ENCODE peak calls at places on chromosome 4, in six cellular contexts. One of them, this sample, is unnamed.
A peak's percentile ranks its signal among the peaks of the same experiment; 100 is the strongest.

GRCh38 chr4:78864405-78865024 is 74.7 kb downstream of the PAQR3 start:
- DNase-seq in T-helper 17 cell: no peak
- DNase-seq in heart left ventricle: no peak
- DNase-seq in ovary: no peak
- DNase-seq in GM03348: peak; percentile 54
- DNase-seq in CD14-positive monocyte: no peak
- DNase-seq in this sample: no peak

GRCh38 chr4:17286737-17287460 is 225.0 kb downstream of the QDPR start:
- DNase-seq in CD14-positive monocyte: no peak
- DNase-seq in GM03348: no peak
- DNase-seq in ovary: no peak
- DNase-seq in T-helper 17 cell: no peak
- DNase-seq in heart left ventricle: no peak
- DNase-seq in this sample: no peak

GRCh38 chr4:154024097-154024496 is 235.2 kb upstream of the SFRP2 start:
- DNase-seq in ovary: no peak
- DNase-seq in heart left ventricle: no peak
- DNase-seq in CD14-positive monocyte: no peak
- DNase-seq in GM03348: no peak
- DNase-seq in T-helper 17 cell: no peak
- DNase-seq in this sample: no peak

GRCh38 chr4:23234716-23235115 is 542.0 kb downstream of the GBA3 start:
- DNase-seq in heart left ventricle: no peak
- DNase-seq in ovary: no peak
- DNase-seq in GM03348: no peak
- DNase-seq in CD14-positive monocyte: no peak
- DNase-seq in T-helper 17 cell: no peak
- DNase-seq in this sample: no peak

GRCh38 chr4:98290511-98290910 is 29.3 kb downstream of the RAP1GDS1 start:
- DNase-seq in ovary: no peak
- DNase-seq in GM03348: peak; percentile 28
- DNase-seq in heart left ventricle: no peak
- DNase-seq in T-helper 17 cell: no peak
- DNase-seq in CD14-positive monocyte: no peak
- DNase-seq in this sample: no peak

GRCh38 chr4:129064717-129065116 is 28.6 kb downstream of the SCLT1 start:
- DNase-seq in CD14-positive monocyte: no peak
- DNase-seq in ovary: no peak
- DNase-seq in T-helper 17 cell: no peak
- DNase-seq in heart left ventricle: no peak
- DNase-seq in GM03348: peak; percentile 29
- DNase-seq in this sample: no peak

GRCh38 chr4:128590773-128591172 is 218.7 kb upstream of the JADE1 start:
- DNase-seq in heart left ventricle: peak; percentile 33
- DNase-seq in ovary: peak; percentile 34
- DNase-seq in GM03348: no peak
- DNase-seq in T-helper 17 cell: no peak
- DNase-seq in CD14-positive monocyte: no peak
- DNase-seq in this sample: no peak

GRCh38 chr4:727576-727975 is 21.9 kb downstream of the PCGF3 start:
- DNase-seq in heart left ventricle: no peak
- DNase-seq in CD14-positive monocyte: no peak
- DNase-seq in GM03348: no peak
- DNase-seq in ovary: no peak
- DNase-seq in T-helper 17 cell: no peak
- DNase-seq in this sample: no peak

GRCh38 chr4:106414366-106414765 is 45.8 kb upstream of the GIMD1 start:
- DNase-seq in CD14-positive monocyte: no peak
- DNase-seq in heart left ventricle: no peak
- DNase-seq in ovary: no peak
- DNase-seq in GM03348: no peak
- DNase-seq in T-helper 17 cell: no peak
- DNase-seq in this sample: no peak

GRCh38 chr4:169314906-169315305 is 44.1 kb upstream of the SH3RF1 start:
- DNase-seq in CD14-positive monocyte: no peak
- DNase-seq in T-helper 17 cell: no peak
- DNase-seq in heart left ventricle: peak; percentile 82
- DNase-seq in ovary: peak; percentile 69
- DNase-seq in GM03348: no peak
- DNase-seq in this sample: no peak